ENCODE peak calls at places on chromosome 7, in five cellular contexts. Q, U, A, S and B are unnamed samples.

GRCh38 chr7:14001139-14001538 is 11.7 kb upstream of the ETV1 start:
- DNase-seq in S (no peak), A (no peak), U (no peak), Q (no peak), B (no peak)

GRCh38 chr7:69256634-69257081 is 341.6 kb upstream of the AUTS2 start:
- DNase-seq in A (peak; percentile 51), U (no peak), Q (no peak), S (peak; percentile 87), B (no peak)

GRCh38 chr7:116805100-116805544 is 57.3 kb upstream of the CAPZA2 start:
- DNase-seq in Q (no peak), S (no peak), U (no peak), A (no peak), B (no peak)

GRCh38 chr7:80078882-80079281 is 55.7 kb upstream of the GNAI1 start:
- DNase-seq in U (no peak), Q (no peak), A (no peak), S (no peak), B (no peak)

GRCh38 chr7:112416127-112416526 is 34.1 kb upstream of the IFRD1 start:
- DNase-seq in Q (no peak), S (no peak), U (no peak), A (no peak), B (no peak)

GRCh38 chr7:112080441-112080840 is 125.8 kb downstream of the DOCK4 start:
- DNase-seq in S (no peak), A (peak; percentile 85), U (peak; percentile 18), Q (no peak), B (peak; percentile 86)

GRCh38 chr7:106583133-106583532 is 77.8 kb downstream of the CCDC71L start:
- DNase-seq in U (no peak), A (no peak), S (no peak), Q (no peak), B (no peak)

GRCh38 chr7:29516491-29516890 is 47.1 kb upstream of the PRR15 start:
- DNase-seq in A (no peak), S (no peak), Q (no peak), U (no peak), B (peak; percentile 23)

GRCh38 chr7:81740403-81740802 is 29.4 kb downstream of the HGF start:
- DNase-seq in Q (no peak), A (no peak), S (no peak), U (no peak), B (no peak)

GRCh38 chr7:139153832-139154231 is 44.3 kb upstream of the ZC3HAV1 start:
- DNase-seq in U (no peak), Q (no peak), A (peak; percentile 4), S (no peak), B (peak; percentile 37)

GRCh38 chr7:108114117-108114841 is 15.9 kb downstream of the LAMB4 start:
- DNase-seq in U (peak; percentile 24), Q (peak; percentile 59), S (no peak), A (no peak), B (peak; percentile 48)

GRCh38 chr7:50679218-50680007 is 103.3 kb downstream of the GRB10 start:
- DNase-seq in A (no peak), Q (no peak), S (no peak), U (peak; percentile 48), B (peak; percentile 58)

DNA sequence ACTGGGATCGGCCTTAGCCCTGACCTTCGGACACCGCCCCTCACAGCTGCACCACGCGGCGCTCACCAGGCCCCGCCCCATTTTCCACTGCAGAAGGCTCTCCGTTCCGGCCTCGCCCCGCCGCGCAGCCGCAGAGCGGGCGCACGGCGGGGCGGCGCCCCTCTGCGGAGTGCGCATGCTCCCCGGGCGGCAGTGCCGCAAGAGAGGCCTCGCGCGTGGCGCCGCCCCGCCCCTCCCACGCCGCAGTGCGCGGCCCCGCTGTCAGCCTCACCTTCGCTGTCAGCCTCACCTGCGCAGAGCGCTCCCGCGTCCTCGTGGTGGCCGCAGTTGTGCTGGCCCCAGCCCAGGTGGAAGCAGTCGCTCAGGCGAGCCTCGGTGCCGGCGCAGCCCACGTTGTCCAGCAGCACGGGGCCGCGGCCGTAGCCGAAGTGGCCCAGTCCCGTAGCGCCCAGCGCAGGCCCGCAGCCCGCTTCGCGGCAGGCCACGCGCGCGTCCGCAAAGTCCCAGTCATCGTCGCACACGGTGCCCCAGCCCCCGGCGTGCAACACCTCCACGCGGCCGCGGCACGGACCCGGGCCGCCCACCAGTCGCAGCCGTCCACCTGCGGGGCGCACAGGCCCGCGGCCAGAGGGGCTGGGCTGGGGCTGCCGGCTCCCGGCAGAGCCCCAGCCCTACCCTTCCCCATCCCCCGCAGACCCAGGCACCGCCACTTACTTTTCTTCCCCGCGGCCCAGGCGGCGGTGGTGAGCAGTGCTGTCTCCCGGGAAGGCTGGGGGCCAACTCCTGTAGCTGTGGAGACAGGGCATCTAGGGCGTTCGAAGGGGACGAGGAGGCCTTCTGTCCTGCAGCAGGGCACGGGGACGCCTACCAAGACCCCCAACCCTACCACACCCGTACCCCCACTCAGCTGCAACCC is 16.1 kb downstream of the SSC4D start:
- DNase-seq in S (peak; percentile 97), U (peak; percentile 95), A (no peak), Q (peak; percentile 93), B (peak; percentile 87)
- TF ChIP-seq CTCF in S (no peak), U (no peak), A (peak; percentile 6), Q (no peak), B (no peak)

GRCh38 chr7:27936244-27937102 is 196.5 kb downstream of the TAX1BP1 start:
- DNase-seq in A (no peak), U (no peak), Q (no peak), S (no peak), B (no peak)

GRCh38 chr7:27929127-27929526 is 189.2 kb downstream of the TAX1BP1 start:
- DNase-seq in A (no peak), S (no peak), Q (no peak), U (no peak), B (no peak)

GRCh38 chr7:27930910-27931476 is 191.0 kb downstream of the TAX1BP1 start:
- DNase-seq in Q (no peak), A (no peak), S (no peak), U (no peak), B (no peak)

GRCh38 chr7:27928001-27928400 is 188.0 kb downstream of the TAX1BP1 start:
- DNase-seq in S (no peak), A (no peak), U (no peak), Q (no peak), B (no peak)

DNA sequence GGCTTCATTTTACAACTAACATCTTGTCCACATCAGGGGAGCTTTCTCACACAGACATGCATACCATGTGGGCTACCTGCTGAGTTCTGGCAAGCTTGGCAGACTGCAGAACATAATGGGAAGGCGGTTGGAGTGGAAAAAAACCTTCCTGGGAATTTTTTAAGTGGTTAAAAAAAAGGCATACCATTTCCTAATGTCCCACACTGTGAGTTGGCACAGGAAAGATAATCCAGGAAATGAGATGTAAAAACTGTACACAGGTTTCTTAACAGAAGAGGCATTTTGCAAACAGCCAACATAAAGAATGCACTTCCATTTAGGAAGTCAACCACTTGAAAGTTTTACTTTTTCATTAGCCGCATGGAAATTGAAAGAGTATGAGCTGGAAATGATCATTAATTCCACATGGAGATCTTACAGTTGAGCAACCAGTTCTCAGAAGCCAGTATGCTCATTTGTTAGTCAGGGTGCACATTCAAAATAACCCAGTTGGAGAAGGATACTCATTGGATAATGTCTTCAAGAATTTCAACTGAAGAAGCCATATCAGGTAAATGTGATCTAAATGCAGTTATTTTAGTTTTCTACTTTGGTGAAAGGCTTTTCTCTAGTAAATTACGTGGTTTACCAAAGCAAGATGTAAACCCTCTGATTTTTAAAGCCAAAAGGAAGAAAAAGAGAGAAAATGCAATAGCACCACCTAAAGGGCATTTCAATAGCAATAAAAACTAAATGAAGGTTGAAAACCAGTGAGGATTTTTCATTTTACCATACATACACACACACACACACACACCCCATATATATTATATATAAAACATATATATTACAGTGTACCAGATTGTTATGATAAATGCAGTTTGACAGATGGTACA is 194.0 kb downstream of the TAX1BP1 start:
- DNase-seq in Q (peak; percentile 42), U (peak; percentile 10), S (no peak), A (no peak), B (peak; percentile 40)
- TF ChIP-seq CTCF in Q (no peak), U (peak; percentile 79), S (no peak), A (no peak), B (no peak)

DNA sequence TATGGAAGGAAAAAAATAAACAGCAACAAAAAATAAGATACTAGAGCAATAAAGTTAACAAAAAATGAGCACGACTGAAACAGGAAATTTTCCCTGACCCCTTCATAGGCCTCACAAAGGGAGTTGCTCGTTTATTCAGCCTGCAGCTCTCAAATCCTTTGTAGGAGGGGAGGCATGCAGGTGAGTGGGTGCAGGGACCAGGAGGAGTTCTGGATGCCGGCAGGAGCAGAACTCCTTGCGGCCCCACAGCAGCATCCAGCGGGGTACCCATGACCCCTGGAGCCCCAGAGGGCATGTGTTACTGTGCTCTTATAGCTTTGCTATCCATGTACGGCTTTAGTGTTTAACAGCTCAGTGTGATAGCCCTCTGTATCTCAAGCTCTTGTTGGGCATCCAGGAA is 5.8 kb downstream of the TAS2R39 start:
- DNase-seq in U (no peak), Q (no peak), A (no peak), S (no peak), B (no peak)
- TF ChIP-seq CTCF in U (no peak), Q (no peak), A (no peak), S (no peak), B (no peak)

DNA sequence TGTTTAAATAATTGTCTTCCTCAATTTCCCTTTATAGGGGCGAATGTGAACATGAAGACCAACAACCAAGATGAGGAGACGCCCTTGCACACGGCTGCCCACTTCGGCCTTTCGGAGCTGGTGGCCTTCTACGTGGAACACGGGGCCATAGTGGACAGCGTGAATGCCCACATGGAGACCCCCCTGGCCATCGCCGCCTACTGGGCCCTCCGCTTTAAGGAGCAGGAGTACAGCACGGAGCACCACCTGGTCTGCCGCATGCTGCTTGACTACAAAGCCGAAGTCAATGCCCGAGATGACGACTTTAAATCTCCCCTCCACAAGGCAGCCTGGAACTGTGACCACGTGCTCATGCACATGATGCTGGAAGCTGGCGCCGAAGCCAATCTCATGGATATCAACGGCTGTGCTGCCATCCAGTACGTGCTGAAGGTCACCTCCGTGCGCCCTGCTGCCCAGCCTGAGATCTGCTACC is 42.1 kb downstream of the ASB4 start:
- DNase-seq in U (no peak), S (peak; percentile 66), Q (no peak), A (no peak), B (no peak)
- TF ChIP-seq CTCF in U (peak; percentile 29), S (no peak), Q (no peak), A (no peak), B (no peak)

GRCh38 chr7:151633516-151633812 is 113.8 kb upstream of the RHEB start:
- DNase-seq in A (no peak), S (no peak), U (no peak), Q (no peak), B (no peak)

GRCh38 chr7:151632750-151633515 is 113.2 kb upstream of the RHEB start:
- DNase-seq in S (peak; percentile 73), A (no peak), Q (peak; percentile 56), U (peak; percentile 52), B (peak; percentile 44)

GRCh38 chr7:151630349-151630748 is 110.7 kb upstream of the RHEB start:
- DNase-seq in U (no peak), A (no peak), Q (no peak), S (no peak), B (no peak)

GRCh38 chr7:151631149-151631967 is 111.7 kb upstream of the RHEB start:
- DNase-seq in U (peak; percentile 50), A (no peak), Q (peak; percentile 47), S (peak; percentile 73), B (peak; percentile 41)

GRCh38 chr7:151631968-151632749 is 112.5 kb upstream of the RHEB start:
- DNase-seq in U (peak; percentile 86), Q (peak; percentile 82), S (peak; percentile 87), A (no peak), B (peak; percentile 77)
- TF ChIP-seq CTCF in U (peak; percentile 52), Q (no peak), S (no peak), A (peak; percentile 41), B (peak; percentile 21)

GRCh38 chr7:122528879-122529481 is 169.9 kb downstream of the RNF133 start:
- DNase-seq in Q (no peak), U (peak; percentile 40), S (no peak), A (no peak), B (peak; percentile 46)
- TF ChIP-seq CTCF in Q (peak; percentile 25), U (peak; percentile 89), S (no peak), A (no peak), B (peak; percentile 42)